ENCODE peak calls at places on chromosomes 7 and 10, in five cellular contexts. S is dorsolateral prefrontal cortex, A is type B pancreatic cell, F is fibroblast of pulmonary artery, V is uterus. D is an unnamed sample.

GRCh38 chr10:132512693-132513345 is 24.8 kb upstream of the INPP5A start:
- DNase-seq in S (peak; percentile 9), F (no peak), V (peak; percentile 13), A (no peak), D (no peak)

GRCh38 chr7:113873554-113874151 is 45.2 kb downstream of the PPP1R3A start:
- DNase-seq in A (no peak), S (no peak), F (no peak), V (no peak), D (no peak)

GRCh38 chr7:142749218-142749993 is at the start of gene PRSS1:
- DNase-seq in V (no peak), F (no peak), S (no peak), A (no peak), D (no peak)

GRCh38 chr10:29229258-29229705 is 59.6 kb upstream of the LYZL1 start:
- DNase-seq in S (no peak), V (no peak), F (no peak), A (no peak), D (no peak)

GRCh38 chr7:134505856-134506255 is 21.5 kb upstream of the AKR1B10 start:
- DNase-seq in S (no peak), F (no peak), V (no peak), A (no peak), D (peak; percentile 25)

GRCh38 chr10:48332166-48332870 is 25.8 kb downstream of the MAPK8 start:
- DNase-seq in F (no peak), A (no peak), V (no peak), S (no peak), D (peak; percentile 71)

GRCh38 chr7:97499204-97499603 is 232.7 kb upstream of the TAC1 start:
- DNase-seq in A (no peak), F (peak; percentile 26), V (no peak), S (no peak), D (peak; percentile 56)

GRCh38 chr7:43878867-43879266 is 9.6 kb upstream of the MRPS24 start:
- DNase-seq in A (no peak), V (no peak), F (peak; percentile 82), S (no peak), D (no peak)

GRCh38 chr10:18214692-18215563 is 74.7 kb downstream of the CACNB2 start:
- DNase-seq in A (no peak), V (peak; percentile 64), S (no peak), F (peak; percentile 79), D (peak; percentile 71)

GRCh38 chr7:16412535-16413247 is 8.6 kb downstream of the CRPPA start:
- DNase-seq in S (no peak), F (no peak), V (no peak), A (no peak), D (no peak)

GRCh38 chr10:97673736-97674525 is 13.1 kb downstream of the AVPI1 start:
- DNase-seq in V (peak; percentile 38), A (no peak), S (peak; percentile 82), F (peak; percentile 80), D (peak; percentile 75)

GRCh38 chr10:91043173-91043910 is 122.5 kb upstream of the ANKRD1 start:
- DNase-seq in F (peak; percentile 69), V (no peak), S (no peak), A (no peak), D (peak; percentile 57)

GRCh38 chr10:42942279-42942932 is 134.5 kb upstream of the RET start:
- DNase-seq in S (no peak), A (peak; percentile 59), V (no peak), F (no peak), D (no peak)

GRCh38 chr10:43209651-43210141 is 57.2 kb downstream of the RASGEF1A start:
- DNase-seq in F (no peak), S (peak; percentile 26), A (no peak), V (no peak), D (no peak)

GRCh38 chr10:122463466-122464157 is 2.3 kb downstream of the HTRA1 start:
- DNase-seq in A (no peak), S (no peak), F (no peak), V (no peak), D (no peak)

GRCh38 chr10:60806951-60807350 is 28.7 kb downstream of the CDK1 start:
- DNase-seq in S (no peak), F (no peak), A (no peak), V (no peak), D (no peak)

GRCh38 chr7:85115862-85116261 is 71.0 kb downstream of the SEMA3D start:
- DNase-seq in V (no peak), F (no peak), A (no peak), S (no peak), D (no peak)

GRCh38 chr7:45692031-45692430 is 117.9 kb downstream of the ADCY1 start:
- DNase-seq in V (no peak), S (no peak), F (no peak), A (peak; percentile 27), D (no peak)

GRCh38 chr10:78953124-78954008 is 115.4 kb upstream of the ZMIZ1 start:
- DNase-seq in V (peak; percentile 67), A (no peak), F (peak; percentile 57), S (no peak), D (no peak)

GRCh38 chr7:151856098-151856497 is 20.8 kb downstream of the PRKAG2 start:
- DNase-seq in V (no peak), S (no peak), F (no peak), A (no peak), D (no peak)

GRCh38 chr7:142384508-142384922 is 126.7 kb upstream of the PRSS58 start:
- DNase-seq in V (no peak), A (no peak), F (peak; percentile 25), S (no peak), D (peak; percentile 90)

GRCh38 chr10:11798862-11799735 is 24.1 kb upstream of the PROSER2 start:
- DNase-seq in F (peak; percentile 26), S (no peak), A (no peak), V (no peak), D (no peak)

GRCh38 chr7:105191329-105191728 is 177.3 kb downstream of the KMT2E start:
- DNase-seq in A (no peak), S (no peak), V (no peak), F (no peak), D (no peak)

GRCh38 chr7:149569025-149569725 is 71.6 kb upstream of the ZNF746 start:
- DNase-seq in A (no peak), V (no peak), S (no peak), F (no peak), D (no peak)

GRCh38 chr7:26413007-26413691 is 121.5 kb downstream of the SNX10 start:
- DNase-seq in S (no peak), A (no peak), V (no peak), F (no peak), D (no peak)

DNA sequence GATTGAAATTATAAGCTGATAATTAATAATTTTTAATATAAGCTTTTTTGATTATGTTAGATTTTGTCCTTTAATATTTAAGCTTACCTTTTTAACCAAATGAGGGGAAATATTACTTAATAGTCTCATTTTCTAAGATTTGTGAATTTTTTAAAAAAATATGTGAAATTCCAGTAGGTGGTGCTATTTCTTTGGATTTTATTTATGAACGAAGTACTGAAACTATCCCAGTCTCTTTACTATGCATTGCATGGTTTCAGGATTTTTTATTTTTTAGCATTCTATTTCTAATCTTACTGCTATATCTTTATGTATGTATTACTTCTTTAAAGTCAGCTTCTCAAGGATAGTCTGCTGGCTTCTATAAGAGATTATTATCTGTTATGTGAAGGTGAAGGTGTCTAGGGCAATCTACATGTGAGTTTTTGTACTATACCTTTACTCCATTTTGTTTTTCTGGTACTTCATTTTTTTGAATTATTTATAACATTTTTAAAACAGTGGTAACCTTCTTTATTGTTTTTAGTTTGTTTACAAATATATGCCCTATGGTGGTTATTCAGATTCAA is 78.3 kb downstream of the ATRNL1 start:
- DNase-seq in A (no peak), F (peak; percentile 19), S (no peak), V (no peak), D (no peak)
- TF ChIP-seq CTCF in A (peak; percentile 81), F (peak; percentile 41), S (peak; percentile 57), V (no peak), D (peak; percentile 41)

GRCh38 chr7:140641532-140642191 is 1.0 kb upstream of the DENND2A start:
- DNase-seq in A (no peak), V (no peak), S (no peak), F (no peak), D (no peak)

GRCh38 chr7:140643416-140643815 is 2.8 kb upstream of the DENND2A start:
- DNase-seq in V (no peak), A (no peak), S (no peak), F (no peak), D (no peak)

GRCh38 chr7:140640727-140641531 is at the start of gene DENND2A:
- DNase-seq in V (peak; percentile 87), S (peak; percentile 79), F (peak; percentile 58), A (peak; percentile 85), D (no peak)

GRCh38 chr7:140646931-140647647 is 6.5 kb upstream of the DENND2A start:
- DNase-seq in F (peak; percentile 35), A (no peak), S (no peak), V (peak; percentile 65), D (peak; percentile 56)

DNA sequence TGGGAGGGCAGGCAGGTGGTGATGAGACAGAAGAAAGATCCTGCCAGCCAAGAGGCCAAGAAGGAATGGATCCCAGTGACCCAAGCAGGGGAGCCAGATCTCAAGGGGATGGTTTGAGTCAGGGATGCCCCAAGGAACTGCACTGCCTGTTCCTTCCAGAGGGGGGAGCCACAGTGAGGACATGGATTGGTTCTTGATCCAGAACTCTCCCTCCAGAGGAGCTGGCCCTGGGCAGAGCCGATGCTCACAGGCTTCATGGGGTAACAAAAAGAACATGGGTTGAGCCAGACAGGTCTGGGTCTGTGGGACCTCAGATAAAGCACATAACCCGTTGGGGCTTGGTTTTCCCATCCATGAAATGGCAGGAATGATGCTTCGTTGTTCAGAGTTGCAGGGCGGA is 4.6 kb upstream of the DENND2A start:
- DNase-seq in S (no peak), F (no peak), A (no peak), V (no peak), D (peak; percentile 10)
- TF ChIP-seq CTCF in S (no peak), F (peak; percentile 37), A (peak; percentile 60), V (no peak), D (peak; percentile 31)

GRCh38 chr7:143890558-143890957 is 11.4 kb downstream of the TCAF1 start:
- DNase-seq in F (no peak), A (no peak), V (no peak), S (no peak), D (no peak)

GRCh38 chr7:143896667-143897066 is 5.3 kb downstream of the TCAF1 start:
- DNase-seq in F (no peak), V (no peak), S (no peak), A (no peak), D (no peak)

GRCh38 chr7:143889068-143889467 is 12.9 kb downstream of the TCAF1 start:
- DNase-seq in V (no peak), S (no peak), F (no peak), A (no peak), D (no peak)

GRCh38 chr7:143891457-143891856 is 10.5 kb downstream of the TCAF1 start:
- DNase-seq in S (no peak), V (no peak), F (no peak), A (no peak), D (no peak)

GRCh38 chr7:143892527-143893300 is 9.3 kb downstream of the TCAF1 start:
- DNase-seq in F (peak; percentile 43), A (no peak), V (no peak), S (no peak), D (peak; percentile 11)
- TF ChIP-seq CTCF in F (peak; percentile 35), A (peak; percentile 40), V (no peak), S (no peak), D (no peak)

GRCh38 chr10:77877461-77878344 is 48.9 kb downstream of the DLG5 start:
- DNase-seq in S (no peak), V (peak; percentile 67), F (peak; percentile 81), A (no peak), D (peak; percentile 76)
- TF ChIP-seq CTCF in S (no peak), V (no peak), F (no peak), A (no peak), D (no peak)